ENCODE peak calls at places on chromosomes 16 and 17, in ten cellular contexts. P is mucosa of descending colon, H is HS-5, U is T-helper 9 cell, W is astrocyte of the hippocampus, D is endothelial cell, Q is Calu3, O is ELF-1, R is small intestine, F is activated gamma-delta T cell. C is an unnamed sample.

GRCh38 chr17:30939059-30939689 is 17.4 kb downstream of the ADAP2 start:
- DNase-seq in F (no peak), P (no peak), U (no peak), R (no peak), O (no peak), H (no peak), D (no peak), W (no peak), Q (no peak), C (no peak)

GRCh38 chr16:29146266-29146665 is 161.4 kb downstream of the LAT start:
- DNase-seq in U (no peak), H (no peak), W (no peak), Q (no peak), P (no peak), O (no peak), F (no peak), R (no peak), D (no peak), C (no peak)

GRCh38 chr16:67169642-67170167 is 633 bp upstream of the NOL3 start:
- DNase-seq in H (no peak), Q (peak; percentile 41), F (no peak), R (no peak), O (peak; percentile 88), D (peak; percentile 76), W (peak; percentile 55), U (no peak), P (no peak), C (no peak)

GRCh38 chr16:24609740-24610420 is 70.5 kb downstream of the RBBP6 start:
- DNase-seq in R (peak; percentile 37), H (no peak), O (peak; percentile 45), W (peak; percentile 91), F (no peak), U (no peak), D (peak; percentile 31), Q (peak; percentile 55), P (peak; percentile 54), C (no peak)

GRCh38 chr16:14347706-14348105 is 276.6 kb downstream of the MRTFB start:
- DNase-seq in O (peak; percentile 74), H (no peak), Q (no peak), P (no peak), U (no peak), W (no peak), R (no peak), D (no peak), F (no peak), C (no peak)

GRCh38 chr17:181213-182163 is at the start of gene DOC2B:
- DNase-seq in O (no peak), Q (peak; percentile 28), P (peak; percentile 34), R (peak; percentile 25), W (peak; percentile 62), H (no peak), F (no peak), U (no peak), D (peak; percentile 41), C (no peak)

GRCh38 chr17:48715496-48716399 is 6.6 kb downstream of the PRAC1 start:
- DNase-seq in D (no peak), H (no peak), R (no peak), U (no peak), Q (no peak), W (no peak), O (no peak), P (peak; percentile 48), F (no peak), C (no peak)

GRCh38 chr16:75491876-75492275 is 3.4 kb downstream of the CHST6 start:
- DNase-seq in W (peak; percentile 73), Q (peak; percentile 69), D (no peak), H (no peak), U (no peak), F (no peak), P (no peak), R (peak; percentile 21), O (peak; percentile 93), C (no peak)

GRCh38 chr16:30958164-30959083 is 870 bp downstream of the SETD1A start:
- DNase-seq in P (no peak), U (peak; percentile 62), D (peak; percentile 66), W (peak; percentile 77), F (no peak), O (peak; percentile 14), H (no peak), R (peak; percentile 36), Q (peak; percentile 76), C (no peak)

GRCh38 chr16:21713549-21714368 is 50.0 kb downstream of the OTOA start:
- DNase-seq in O (no peak), H (no peak), W (no peak), R (no peak), U (no peak), D (no peak), P (no peak), Q (no peak), F (no peak), C (no peak)

GRCh38 chr16:82079892-82080291 is 44.8 kb downstream of the HSD17B2 start:
- DNase-seq in U (no peak), H (no peak), P (no peak), R (no peak), D (no peak), O (no peak), W (no peak), F (no peak), Q (no peak), C (no peak)

GRCh38 chr16:47877166-47877565 is 278.6 kb downstream of the ABCC12 start:
- DNase-seq in O (no peak), P (no peak), W (no peak), F (no peak), U (no peak), Q (no peak), D (no peak), R (no peak), H (no peak), C (no peak)

GRCh38 chr17:4482338-4483011 is 16.2 kb upstream of the SPNS2 start:
- DNase-seq in O (no peak), D (no peak), H (no peak), R (no peak), P (peak; percentile 42), F (no peak), U (no peak), Q (peak; percentile 51), W (no peak), C (no peak)

GRCh38 chr17:2564876-2565275 is 28.6 kb upstream of the PAFAH1B1 start:
- DNase-seq in Q (peak; percentile 62), U (no peak), H (peak; percentile 6), W (no peak), F (no peak), O (no peak), R (peak; percentile 63), P (no peak), D (no peak), C (no peak)

GRCh38 chr16:57810197-57811024 is 8.1 kb upstream of the KIFC3 start:
- DNase-seq in U (peak; percentile 65), W (peak; percentile 88), Q (peak; percentile 94), D (peak; percentile 57), P (peak; percentile 87), F (peak; percentile 69), H (peak; percentile 71), R (peak; percentile 97), O (peak; percentile 86), C (peak; percentile 36)